ENCODE peak calls at places on chromosomes 3 and 15, in nine cellular contexts. U is heart left ventricle, W is stomach, Z is fibroblast of mammary gland, M is tibial nerve, I is PC-9, L is breast epithelium, C is AG04450, Q is A549. F is an unnamed sample.

GRCh38 chr15:67501177-67501835 is 19.6 kb upstream of the C15orf61 start:
- DNase-seq in U (no peak), W (no peak), Z (peak), M (no peak), I (no peak), L (no peak), C (no peak), Q (no peak), F (peak)

GRCh38 chr3:129485681-129486056 is 42.8 kb upstream of the RHO start:
- DNase-seq in U (peak), W (peak), Z (peak), M (peak), I (peak), L (peak), C (peak), Q (no peak), F (peak)

GRCh38 chr3:25820816-25821486 is 31.1 kb downstream of the OXSM start:
- DNase-seq in U (no peak), W (no peak), Z (no peak), M (no peak), I (no peak), L (no peak), C (no peak), Q (no peak), F (no peak)

GRCh38 chr3:141412087-141412935 is 44.0 kb downstream of the ZBTB38 start:
- DNase-seq in U (peak), W (peak), Z (peak), M (peak), I (peak), L (no peak), C (peak), Q (peak), F (peak)

GRCh38 chr3:45123841-45124269 is 22.3 kb downstream of the CDCP1 start:
- DNase-seq in U (no peak), W (no peak), Z (peak), M (no peak), I (peak), L (no peak), C (no peak), Q (peak), F (peak)

GRCh38 chr3:105347625-105348302 is 18.9 kb upstream of the ALCAM start:
- DNase-seq in U (no peak), W (no peak), Z (no peak), M (no peak), I (no peak), L (no peak), C (no peak), Q (no peak), F (no peak)

GRCh38 chr15:36373549-36373948 is 205.9 kb upstream of the CDIN1 start:
- DNase-seq in U (no peak), W (no peak), Z (peak), M (no peak), I (no peak), L (no peak), C (no peak), Q (no peak), F (peak)

GRCh38 chr3:181103605-181104004 is 114.1 kb upstream of the DNAJC19 start:
- DNase-seq in U (no peak), W (no peak), Z (peak), M (no peak), I (peak), L (no peak), C (no peak), Q (no peak), F (no peak)

GRCh38 chr3:154972951-154973350 is 107.2 kb upstream of the MME start:
- DNase-seq in U (no peak), W (no peak), Z (peak), M (peak), I (no peak), L (no peak), C (no peak), Q (no peak), F (peak)

GRCh38 chr15:69232144-69232543 is 66.6 kb upstream of the PAQR5 start:
- DNase-seq in U (no peak), W (no peak), Z (peak), M (no peak), I (no peak), L (no peak), C (no peak), Q (no peak), F (no peak)

GRCh38 chr3:113132571-113132996 is 78.8 kb upstream of the BOC start:
- DNase-seq in U (no peak), W (no peak), Z (peak), M (no peak), I (no peak), L (no peak), C (no peak), Q (no peak), F (peak)

GRCh38 chr15:84570164-84570692 is 30.6 kb upstream of the ZSCAN2 start:
- DNase-seq in U (peak), W (peak), Z (peak), M (peak), I (peak), L (peak), C (no peak), Q (peak), F (peak)

GRCh38 chr15:42156266-42156922 is at the start of gene PLA2G4F:
- DNase-seq in U (no peak), W (peak), Z (no peak), M (no peak), I (peak), L (peak), C (no peak), Q (no peak), F (no peak)

GRCh38 chr3:44021646-44022594 is 219.8 kb upstream of the TOPAZ1 start:
- DNase-seq in U (no peak), W (no peak), Z (peak), M (no peak), I (no peak), L (no peak), C (no peak), Q (no peak), F (peak)
- H3K4me3 ChIP-seq in U (peak), W (peak), Z (peak), M (no peak), I (no peak), L (peak), C (peak), Q (no peak), F (peak)

DNA sequence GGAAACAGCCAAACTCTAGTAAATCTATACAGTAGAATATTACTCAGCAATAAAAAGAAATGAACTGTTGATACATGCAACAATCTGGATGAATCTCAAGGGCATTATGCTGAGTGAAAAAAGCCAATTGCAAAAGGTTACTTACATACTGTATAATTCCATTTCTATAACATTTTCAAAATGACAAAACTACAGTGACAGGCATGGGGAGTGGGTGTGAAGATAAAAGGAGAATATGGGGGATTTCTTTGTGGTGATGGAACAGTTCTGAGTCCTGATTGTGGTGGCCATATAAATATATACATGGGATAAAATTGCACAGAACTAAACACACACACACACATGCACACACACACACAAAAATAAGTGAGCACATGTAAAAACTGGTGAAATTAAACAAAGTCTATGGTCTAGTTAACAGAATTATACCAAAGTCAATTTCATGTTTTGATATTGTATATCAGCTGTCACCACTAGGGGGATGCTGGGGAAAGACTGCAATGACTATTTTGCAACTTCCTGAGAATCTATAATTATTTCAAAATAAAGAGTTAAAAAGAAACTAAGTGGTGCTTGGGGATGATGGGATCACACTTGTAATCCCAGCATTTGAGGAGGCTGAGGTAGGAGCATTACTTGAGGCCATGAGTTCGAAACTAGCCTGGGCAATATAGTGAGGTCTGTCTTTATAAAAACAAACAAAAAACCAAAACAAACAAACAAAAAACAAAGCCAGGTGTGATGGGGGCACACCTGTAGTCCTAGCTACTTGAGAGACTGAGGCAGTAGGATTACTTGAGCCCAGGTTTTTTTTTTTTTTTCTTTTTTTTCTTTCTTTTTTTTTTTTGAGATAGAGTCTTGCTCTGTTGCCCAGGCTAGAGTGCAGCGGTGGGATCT is 66.0 kb downstream of the SPTSSB start:
- DNase-seq in U (no peak), W (no peak), Z (peak), M (no peak), I (no peak), L (no peak), C (peak), Q (peak), F (peak)
- TF ChIP-seq CTCF in U (peak), W (peak), Z (peak), M (no peak), I (peak), L (peak), C (peak), Q (peak), F (peak)

GRCh38 chr3:46261926-46262594 is 19.8 kb downstream of the CCR3 start:
- DNase-seq in U (no peak), W (no peak), Z (no peak), M (no peak), I (no peak), L (no peak), C (no peak), Q (no peak), F (no peak)
- H3K4me3 ChIP-seq in U (no peak), W (no peak), Z (no peak), M (no peak), I (no peak), L (peak), C (no peak), Q (no peak), F (no peak)

GRCh38 chr15:45612790-45613415 is 21.9 kb upstream of the SQOR start:
- DNase-seq in U (no peak), W (no peak), Z (peak), M (no peak), I (no peak), L (no peak), C (no peak), Q (no peak), F (peak)

GRCh38 chr15:45616901-45617323 is 17.9 kb upstream of the SQOR start:
- DNase-seq in U (no peak), W (no peak), Z (peak), M (no peak), I (peak), L (no peak), C (no peak), Q (no peak), F (no peak)

GRCh38 chr15:45618813-45619212 is 16.0 kb upstream of the SQOR start:
- DNase-seq in U (no peak), W (no peak), Z (no peak), M (no peak), I (no peak), L (no peak), C (no peak), Q (no peak), F (no peak)
- TF ChIP-seq CTCF in U (no peak), W (no peak), Z (no peak), M (no peak), I (no peak), L (no peak), C (no peak), Q (no peak), F (no peak)

GRCh38 chr15:26082069-26082832 is 219.1 kb upstream of the ATP10A start:
- DNase-seq in U (peak), W (peak), Z (peak), M (peak), I (peak), L (peak), C (peak), Q (peak), F (peak)
- H3K4me3 ChIP-seq in U (peak), W (peak), Z (peak), M (peak), I (peak), L (peak), C (peak), Q (peak), F (peak)

F was measured in astrocyte of the spinal cord.